ENCODE peak calls at places on chromosomes 13 and 19, in eight cellular contexts. F, T, Z, R, L, P, D and V are unnamed samples.

GRCh38 chr19:53015159-53015558 is 1.4 kb downstream of the ERVV-1 start:
- DNase-seq in Z (no peak), P (no peak), F (no peak), L (no peak), D (no peak), R (no peak), T (no peak), V (no peak)

GRCh38 chr19:2668188-2668763 is 34.2 kb downstream of the GNG7 start:
- DNase-seq in T (no peak), P (no peak), R (no peak), Z (no peak), D (no peak), F (no peak), L (no peak), V (no peak)

GRCh38 chr19:1970806-1971502 is 30.0 kb downstream of the CSNK1G2 start:
- DNase-seq in L (no peak), Z (no peak), R (no peak), P (no peak), F (no peak), D (no peak), T (no peak), V (no peak)

GRCh38 chr19:49592486-49593232 is 1.7 kb downstream of the PRR12 start:
- DNase-seq in D (no peak), Z (no peak), R (no peak), F (no peak), P (no peak), T (no peak), L (no peak), V (no peak)

GRCh38 chr13:30679483-30680330 is 55.6 kb upstream of the ALOX5AP start:
- DNase-seq in P (no peak), D (no peak), R (peak), F (no peak), Z (no peak), T (no peak), L (no peak), V (no peak)

GRCh38 chr19:5103812-5104410 is 135.0 kb downstream of the KDM4B start:
- DNase-seq in L (no peak), F (no peak), T (no peak), P (no peak), D (no peak), Z (no peak), R (no peak), V (no peak)

GRCh38 chr13:47555235-47555634 is 445.8 kb downstream of the SUCLA2 start:
- DNase-seq in R (no peak), F (no peak), P (no peak), D (no peak), L (no peak), T (no peak), Z (peak), V (no peak)

GRCh38 chr19:35609881-35610353 is 2.6 kb upstream of the HAUS5 start:
- DNase-seq in R (no peak), D (no peak), Z (no peak), F (no peak), T (no peak), P (no peak), L (no peak), V (no peak)

GRCh38 chr19:28103916-28104315 is 1109.0 kb downstream of the UQCRFS1 start:
- DNase-seq in R (no peak), Z (no peak), D (no peak), F (no peak), P (no peak), L (no peak), T (no peak), V (no peak)

GRCh38 chr13:113115363-113116205 is 7.0 kb upstream of the F10 start:
- DNase-seq in T (peak), L (peak), F (peak), P (no peak), D (no peak), Z (no peak), R (no peak), V (no peak)

GRCh38 chr19:45404557-45405434 is at the start of gene PPP1R13L:
- DNase-seq in L (peak), D (peak), Z (peak), T (peak), F (peak), R (peak), P (no peak), V (peak)

GRCh38 chr19:15508035-15508710 is at the start of gene CYP4F22:
- DNase-seq in D (no peak), R (no peak), F (no peak), P (no peak), L (no peak), T (no peak), Z (no peak), V (no peak)

GRCh38 chr13:93620366-93620765 is 393.8 kb downstream of the GPC6 start:
- DNase-seq in T (no peak), F (no peak), P (no peak), L (no peak), R (peak), Z (no peak), D (no peak), V (no peak)

GRCh38 chr13:107650081-107650701 is 565.1 kb downstream of the LIG4 start:
- DNase-seq in R (peak), F (peak), D (peak), L (peak), Z (peak), P (no peak), T (peak), V (no peak)

GRCh38 chr13:69959041-69959440 is 148.6 kb upstream of the ATXN8OS start:
- DNase-seq in Z (no peak), D (no peak), L (no peak), F (no peak), R (no peak), T (no peak), P (no peak), V (no peak)

GRCh38 chr19:54390942-54391577 is 24.2 kb upstream of the TTYH1 start:
- DNase-seq in L (no peak), R (peak), Z (peak), D (no peak), P (peak), T (no peak), F (no peak), V (no peak)

GRCh38 chr19:1862424-1863307 is 713 bp downstream of the KLF16 start:
- DNase-seq in P (no peak), L (peak), T (no peak), R (no peak), D (no peak), F (peak), Z (no peak), V (no peak)

GRCh38 chr19:13210941-13211340 is 60.7 kb downstream of the IER2 start:
- DNase-seq in T (no peak), Z (no peak), P (no peak), R (no peak), D (no peak), L (no peak), F (no peak), V (no peak)

GRCh38 chr13:41842029-41842428 is 118.9 kb downstream of the VWA8 start:
- DNase-seq in R (peak), Z (peak), P (no peak), L (no peak), D (peak), F (no peak), T (no peak), V (no peak)

GRCh38 chr19:41735071-41735623 is 20.2 kb upstream of the CEACAM6 start:
- DNase-seq in T (no peak), Z (no peak), R (no peak), P (no peak), L (no peak), D (no peak), F (no peak), V (no peak)

GRCh38 chr19:7870571-7871279 is 3.5 kb downstream of the PRR36 start:
- DNase-seq in T (no peak), R (no peak), F (no peak), Z (no peak), P (no peak), L (peak), D (peak), V (peak)

GRCh38 chr13:49746111-49746510 is 46.4 kb downstream of the KPNA3 start:
- DNase-seq in R (no peak), Z (no peak), D (no peak), F (no peak), P (no peak), T (no peak), L (no peak), V (no peak)

GRCh38 chr19:45253396-45254027 is 2.4 kb downstream of the MARK4 start:
- DNase-seq in P (no peak), Z (no peak), L (no peak), D (no peak), R (peak), F (no peak), T (no peak), V (no peak)

GRCh38 chr13:80307401-80307987 is 33.4 kb downstream of the SPRY2 start:
- DNase-seq in Z (no peak), P (no peak), T (no peak), R (no peak), F (no peak), D (no peak), L (no peak), V (no peak)

GRCh38 chr13:33016414-33017409 is at the start of gene KL:
- DNase-seq in L (peak), F (peak), P (no peak), D (no peak), Z (no peak), T (peak), R (no peak), V (no peak)

GRCh38 chr13:21541980-21542379 is 62.0 kb downstream of the MICU2 start:
- DNase-seq in T (no peak), R (no peak), Z (no peak), L (no peak), D (no peak), F (no peak), P (no peak), V (no peak)

GRCh38 chr19:47227347-47228167 is 3.4 kb downstream of the BBC3 start:
- DNase-seq in T (peak), D (peak), F (peak), R (peak), Z (no peak), P (peak), L (peak), V (peak)

GRCh38 chr13:31860002-31860401 is 120.7 kb downstream of the RXFP2 start:
- DNase-seq in D (no peak), L (peak), Z (no peak), T (no peak), R (no peak), F (peak), P (no peak), V (no peak)

GRCh38 chr19:49447485-49448431 is 3.9 kb downstream of the PIH1D1 start:
- DNase-seq in F (no peak), P (no peak), R (no peak), L (peak), T (no peak), Z (no peak), D (peak), V (no peak)

GRCh38 chr19:18488838-18489626 is 32.8 kb downstream of the ELL start:
- DNase-seq in D (no peak), R (no peak), T (no peak), L (peak), Z (no peak), F (no peak), P (no peak), V (no peak)

GRCh38 chr13:52696566-52696965 is 43.1 kb downstream of the CNMD start:
- DNase-seq in Z (no peak), F (no peak), T (no peak), D (no peak), R (no peak), L (no peak), P (no peak), V (no peak)

GRCh38 chr13:113405481-113406300 is 41.8 kb upstream of the GRTP1 start:
- DNase-seq in L (no peak), R (no peak), Z (no peak), D (no peak), F (peak), T (no peak), P (no peak), V (no peak)

GRCh38 chr13:113367020-113367560 is 3.2 kb upstream of the GRTP1 start:
- DNase-seq in F (no peak), L (no peak), D (no peak), P (no peak), Z (no peak), R (no peak), T (peak), V (no peak)

GRCh38 chr19:55542292-55542855 is 3.0 kb downstream of the SBK3 start:
- DNase-seq in Z (no peak), R (no peak), T (no peak), D (no peak), F (no peak), P (no peak), L (no peak), V (no peak)

DNA sequence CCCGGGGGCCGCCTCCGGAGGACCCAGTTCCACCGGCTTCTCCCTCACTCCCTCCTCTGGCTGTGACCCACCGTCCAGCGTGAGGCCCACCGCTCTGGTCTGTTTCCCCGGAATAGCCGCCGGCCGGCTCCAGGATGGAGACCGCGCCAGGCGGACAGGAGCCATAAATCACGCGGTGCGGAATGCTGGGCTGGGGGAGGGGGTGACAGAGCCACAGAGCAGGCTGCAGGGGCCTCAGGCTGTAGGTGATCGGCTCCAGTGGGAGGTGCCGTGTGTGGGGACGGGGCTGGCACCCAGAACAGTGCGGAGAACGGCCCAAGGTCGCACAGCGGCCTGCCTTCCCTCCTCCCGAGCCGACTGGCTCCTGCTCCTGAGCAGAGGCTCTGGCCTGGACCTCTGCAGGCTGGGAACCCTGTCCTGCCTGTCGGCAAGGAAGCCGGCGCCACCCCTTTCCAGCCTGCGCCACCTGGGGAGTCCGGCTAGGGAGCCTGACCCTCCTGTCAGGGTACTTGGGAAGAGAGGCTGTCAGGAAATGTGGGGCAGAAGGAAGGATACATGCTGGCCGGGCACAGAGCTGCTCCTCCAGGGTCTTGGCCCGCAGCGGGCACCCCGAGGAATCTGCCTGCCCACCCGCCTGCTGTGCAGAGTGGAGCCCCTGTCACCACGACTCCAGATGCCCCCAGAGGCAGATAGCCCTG is 8.3 kb downstream of the PIAS4 start:
- DNase-seq in D (peak), T (no peak), R (no peak), Z (no peak), F (no peak), P (no peak), L (peak), V (no peak)
- H3K4me3 ChIP-seq in D (no peak), T (peak), R (no peak), Z (no peak), F (no peak), P (no peak), L (peak), V (peak)

GRCh38 chr19:39533791-39534190 is 1.1 kb upstream of the EID2B start:
- DNase-seq in R (no peak), F (no peak), D (no peak), Z (no peak), P (no peak), T (no peak), L (no peak), V (no peak)

GRCh38 chr19:39532233-39533002 is at the start of gene EID2B:
- DNase-seq in R (peak), L (peak), T (peak), Z (peak), D (peak), F (peak), P (peak), V (peak)

GRCh38 chr19:39531834-39532232 is 819 bp downstream of the EID2B start:
- DNase-seq in R (no peak), T (no peak), F (no peak), D (no peak), L (no peak), Z (no peak), P (no peak), V (no peak)

DNA sequence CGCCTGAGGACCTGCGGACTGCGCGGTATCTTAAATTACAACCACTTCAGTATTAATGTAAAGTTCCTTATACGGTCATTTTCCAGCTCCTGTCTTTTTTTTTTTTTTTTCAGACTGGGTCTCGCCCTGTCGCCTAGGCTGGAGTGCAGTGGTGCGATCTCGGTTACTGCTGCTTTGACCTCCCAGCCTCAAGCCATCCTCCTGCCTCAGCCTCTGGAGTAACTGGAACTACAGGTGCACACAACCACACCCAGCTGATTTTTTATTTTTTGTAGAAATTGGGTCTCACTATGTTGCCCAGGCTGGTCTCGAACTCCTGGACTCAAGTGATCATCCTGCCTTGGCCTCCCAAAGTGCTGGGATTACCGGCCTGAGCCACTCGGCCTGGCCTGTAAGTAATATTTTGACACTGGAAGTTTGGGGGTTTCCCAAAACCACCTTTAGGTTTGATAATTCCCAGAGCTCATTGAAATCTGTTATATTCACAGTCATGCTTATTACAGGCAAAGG is 406 bp upstream of the EID2B start:
- DNase-seq in T (no peak), F (no peak), L (no peak), P (no peak), R (no peak), Z (no peak), D (no peak), V (no peak)
- H3K4me3 ChIP-seq in T (peak), F (no peak), L (peak), P (no peak), R (no peak), Z (no peak), D (no peak), V (peak)

GRCh38 chr13:25141042-25141441 is 31.0 kb downstream of the AMER2 start:
- DNase-seq in R (no peak), Z (no peak), L (no peak), D (no peak), F (no peak), T (no peak), P (no peak), V (no peak)

GRCh38 chr13:25132984-25133383 is 37.0 kb downstream of the PABPC3 start:
- DNase-seq in T (no peak), P (no peak), Z (no peak), D (no peak), F (no peak), R (no peak), L (no peak), V (no peak)

GRCh38 chr13:25135896-25136295 is 36.2 kb downstream of the AMER2 start:
- DNase-seq in D (no peak), T (no peak), Z (no peak), L (no peak), P (no peak), R (no peak), F (no peak), V (no peak)

GRCh38 chr13:25137624-25137892 is 34.5 kb downstream of the AMER2 start:
- DNase-seq in F (no peak), L (no peak), D (no peak), Z (no peak), T (no peak), P (no peak), R (no peak), V (no peak)

GRCh38 chr13:25136872-25137623 is 35.0 kb downstream of the AMER2 start:
- DNase-seq in T (no peak), R (no peak), L (no peak), Z (no peak), D (no peak), P (no peak), F (no peak), V (no peak)
- H3K4me3 ChIP-seq in T (no peak), R (no peak), L (no peak), Z (no peak), D (no peak), P (no peak), F (no peak), V (no peak)

DNA sequence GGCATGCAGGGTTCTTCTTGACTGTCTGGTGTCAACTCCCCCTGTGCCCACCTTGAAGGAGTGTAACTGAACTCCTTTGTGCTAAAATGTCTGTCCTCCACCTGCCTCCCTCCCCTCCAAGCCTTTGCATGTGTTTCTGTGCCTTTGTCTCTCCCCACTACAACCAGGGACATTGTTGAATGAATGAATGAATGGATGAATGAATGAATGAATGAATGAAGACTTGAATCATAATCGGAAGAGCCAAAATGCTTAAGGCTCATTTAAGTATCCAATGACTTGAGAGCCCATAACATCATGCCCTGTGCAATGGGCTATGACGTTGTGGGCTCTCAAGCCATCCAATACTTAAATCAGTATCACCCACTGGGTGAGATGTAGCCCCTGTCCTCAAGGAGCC is 9.0 kb upstream of the GPR183 start:
- DNase-seq in L (no peak), F (no peak), T (no peak), R (no peak), P (no peak), D (no peak), Z (no peak), V (no peak)
- H3K4me3 ChIP-seq in L (no peak), F (no peak), T (no peak), R (no peak), P (no peak), D (no peak), Z (no peak), V (no peak)

GRCh38 chr19:51024924-51025323 is 1.5 kb downstream of the KLK11 start:
- DNase-seq in L (no peak), P (no peak), D (no peak), R (no peak), Z (no peak), T (no peak), F (peak), V (no peak)

GRCh38 chr19:51025401-51025800 is 1.0 kb downstream of the KLK11 start:
- DNase-seq in Z (no peak), F (peak), D (no peak), R (no peak), P (no peak), L (no peak), T (no peak), V (no peak)

GRCh38 chr19:51026554-51026831 is at the start of gene KLK11:
- DNase-seq in F (no peak), R (no peak), D (no peak), P (no peak), T (no peak), Z (no peak), L (peak), V (no peak)

GRCh38 chr19:51027126-51027806 is 850 bp upstream of the KLK11 start:
- DNase-seq in P (no peak), T (no peak), F (peak), Z (no peak), R (no peak), L (no peak), D (no peak), V (no peak)

DNA sequence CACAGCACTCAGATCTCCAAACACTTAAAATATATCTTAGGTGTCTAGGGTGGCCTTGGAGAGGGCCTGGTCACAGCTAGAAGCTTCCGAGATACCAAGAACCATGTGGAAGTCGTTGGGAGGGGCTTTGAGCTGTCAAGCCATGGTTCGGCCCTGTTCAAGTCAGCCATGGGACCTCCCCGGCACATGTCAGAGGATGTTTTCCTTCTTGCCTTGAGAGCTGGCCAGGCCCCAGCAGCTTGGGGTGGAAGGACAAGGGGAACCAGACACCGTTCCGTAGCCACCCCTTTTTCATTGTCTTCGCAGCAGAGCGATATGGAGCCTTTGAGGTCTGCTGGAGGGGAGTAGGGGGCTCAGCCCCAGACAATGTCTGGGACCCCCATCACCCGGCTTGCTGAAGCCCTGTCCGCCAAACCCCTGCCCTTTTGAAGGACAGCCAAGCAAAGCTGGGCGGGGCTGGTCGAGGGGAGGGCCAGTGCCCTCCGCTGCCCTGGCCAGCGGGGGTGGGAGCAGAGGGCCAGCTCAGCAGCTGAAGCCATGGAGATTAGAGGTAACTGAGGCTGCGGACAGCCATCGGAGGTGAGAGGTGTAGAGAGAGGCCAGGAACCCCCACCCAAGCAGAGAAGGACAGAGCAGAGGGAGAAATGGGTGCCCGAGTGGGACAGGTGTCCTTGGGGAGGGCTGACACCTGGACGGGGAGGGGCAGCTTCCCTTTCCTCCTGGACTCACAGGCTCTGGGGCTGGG is 435 bp downstream of the KLK11 start:
- DNase-seq in R (no peak), L (peak), P (no peak), F (peak), Z (no peak), D (no peak), T (no peak), V (no peak)
- H3K4me3 ChIP-seq in R (no peak), L (no peak), P (no peak), F (no peak), Z (peak), D (no peak), T (no peak), V (no peak)